ENCODE peak calls at places on chromosomes 1 and 21, in four cellular contexts. One of them, this sample, is unnamed.

GRCh38 chr1:58447047-58447446 is 99.5 kb downstream of the OMA1 start:
- DNase-seq in upper lobe of left lung: no peak
- DNase-seq in ovary: no peak
- DNase-seq in body of pancreas: no peak
- DNase-seq in this sample: no peak

GRCh38 chr1:44108241-44108640 is 10.4 kb upstream of the KLF17 start:
- DNase-seq in upper lobe of left lung: no peak
- DNase-seq in ovary: no peak
- DNase-seq in body of pancreas: no peak
- DNase-seq in this sample: no peak

GRCh38 chr1:8976896-8977295 is 31.2 kb downstream of the CA6 start:
- DNase-seq in upper lobe of left lung: no peak
- DNase-seq in ovary: no peak
- DNase-seq in body of pancreas: no peak
- DNase-seq in this sample: no peak

GRCh38 chr1:52435650-52436049 is 31.2 kb downstream of the PRPF38A start:
- DNase-seq in upper lobe of left lung: no peak
- DNase-seq in ovary: no peak
- DNase-seq in body of pancreas: no peak
- DNase-seq in this sample: no peak

GRCh38 chr1:76433528-76433927 is 359.0 kb downstream of the ST6GALNAC3 start:
- DNase-seq in upper lobe of left lung: no peak
- DNase-seq in ovary: no peak
- DNase-seq in body of pancreas: no peak
- DNase-seq in this sample: no peak

GRCh38 chr1:221575605-221576004 is 166.3 kb downstream of the DUSP10 start:
- DNase-seq in upper lobe of left lung: no peak
- DNase-seq in ovary: no peak
- DNase-seq in body of pancreas: no peak
- DNase-seq in this sample: no peak

GRCh38 chr1:162389021-162389818 is 7.7 kb downstream of the C1orf226 start:
- DNase-seq in upper lobe of left lung: no peak
- DNase-seq in ovary: no peak
- DNase-seq in body of pancreas: no peak
- DNase-seq in this sample: no peak

GRCh38 chr1:231242516-231243198 is 1.6 kb downstream of the GNPAT start:
- DNase-seq in upper lobe of left lung: no peak
- DNase-seq in ovary: no peak
- DNase-seq in body of pancreas: no peak
- DNase-seq in this sample: no peak

GRCh38 chr21:35408401-35408800 is 359.3 kb upstream of the RUNX1 start:
- DNase-seq in upper lobe of left lung: no peak
- DNase-seq in ovary: no peak
- DNase-seq in body of pancreas: no peak
- DNase-seq in this sample: no peak

GRCh38 chr1:232667094-232667780 is 37.3 kb upstream of the SIPA1L2 start:
- DNase-seq in upper lobe of left lung: no peak
- DNase-seq in ovary: no peak
- DNase-seq in body of pancreas: no peak
- DNase-seq in this sample: no peak

GRCh38 chr1:182598296-182598695 is 5.9 kb downstream of the RGS16 start:
- DNase-seq in upper lobe of left lung: no peak
- DNase-seq in ovary: no peak
- DNase-seq in body of pancreas: no peak
- DNase-seq in this sample: no peak

GRCh38 chr1:221837886-221838285 is 96.0 kb upstream of the DUSP10 start:
- DNase-seq in upper lobe of left lung: no peak
- DNase-seq in ovary: no peak
- DNase-seq in body of pancreas: no peak
- DNase-seq in this sample: no peak

GRCh38 chr1:27233677-27234053 is 767 bp upstream of the WDTC1 start:
- DNase-seq in upper lobe of left lung: no peak
- DNase-seq in ovary: peak; percentile 21
- DNase-seq in body of pancreas: no peak
- DNase-seq in this sample: no peak

GRCh38 chr1:201637282-201638076 is 98.6 kb downstream of the NAV1 start:
- DNase-seq in upper lobe of left lung: no peak
- DNase-seq in ovary: no peak
- DNase-seq in body of pancreas: no peak
- DNase-seq in this sample: no peak

GRCh38 chr21:36065497-36066036 is 4.3 kb upstream of the CBR1 start:
- DNase-seq in upper lobe of left lung: no peak
- DNase-seq in ovary: no peak
- DNase-seq in body of pancreas: peak; percentile 57
- DNase-seq in this sample: no peak

GRCh38 chr21:27104749-27105439 is 138.0 kb upstream of the ADAMTS5 start:
- DNase-seq in upper lobe of left lung: no peak
- DNase-seq in ovary: no peak
- DNase-seq in body of pancreas: no peak
- DNase-seq in this sample: no peak

GRCh38 chr1:226308723-226309397 is at the start of gene LIN9:
- DNase-seq in upper lobe of left lung: peak; percentile 91
- DNase-seq in ovary: peak; percentile 90
- DNase-seq in body of pancreas: peak; percentile 88
- DNase-seq in this sample: peak; percentile 85

GRCh38 chr1:166152977-166153376 is 13.8 kb downstream of the FAM78B start:
- DNase-seq in upper lobe of left lung: no peak
- DNase-seq in ovary: no peak
- DNase-seq in body of pancreas: no peak
- DNase-seq in this sample: no peak

GRCh38 chr1:102970496-102971078 is 137.7 kb downstream of the COL11A1 start:
- DNase-seq in upper lobe of left lung: no peak
- DNase-seq in ovary: no peak
- DNase-seq in body of pancreas: peak; percentile 11
- DNase-seq in this sample: peak; percentile 31

GRCh38 chr1:15850450-15851079 is 3.1 kb downstream of the SPEN start:
- DNase-seq in upper lobe of left lung: no peak
- DNase-seq in ovary: no peak
- DNase-seq in body of pancreas: peak; percentile 51
- DNase-seq in this sample: no peak

GRCh38 chr1:173476197-173476663 is 905 bp upstream of the PRDX6 start:
- DNase-seq in upper lobe of left lung: no peak
- DNase-seq in ovary: no peak
- DNase-seq in body of pancreas: no peak
- DNase-seq in this sample: no peak

GRCh38 chr21:16568661-16569060 is 838.9 kb downstream of the USP25 start:
- DNase-seq in upper lobe of left lung: no peak
- DNase-seq in ovary: no peak
- DNase-seq in body of pancreas: no peak
- DNase-seq in this sample: no peak

GRCh38 chr1:81391100-81391828 is 409.5 kb upstream of the ADGRL2 start:
- DNase-seq in upper lobe of left lung: peak; percentile 55
- DNase-seq in ovary: no peak
- DNase-seq in body of pancreas: no peak
- DNase-seq in this sample: no peak

GRCh38 chr21:45302082-45303061 is 14.7 kb upstream of the POFUT2 start:
- DNase-seq in upper lobe of left lung: peak; percentile 45
- DNase-seq in ovary: peak; percentile 85
- DNase-seq in body of pancreas: no peak
- DNase-seq in this sample: no peak

GRCh38 chr1:63547621-63548294 is 24.4 kb downstream of the EFCAB7 start:
- DNase-seq in upper lobe of left lung: no peak
- DNase-seq in ovary: no peak
- DNase-seq in body of pancreas: no peak
- DNase-seq in this sample: no peak

GRCh38 chr1:231929311-231929710 is 302.7 kb downstream of the DISC1 start:
- DNase-seq in upper lobe of left lung: no peak
- DNase-seq in ovary: no peak
- DNase-seq in body of pancreas: no peak
- DNase-seq in this sample: no peak

GRCh38 chr1:62493656-62494055 is 56.8 kb downstream of the USP1 start:
- DNase-seq in upper lobe of left lung: no peak
- DNase-seq in ovary: no peak
- DNase-seq in body of pancreas: no peak
- DNase-seq in this sample: no peak

DNA sequence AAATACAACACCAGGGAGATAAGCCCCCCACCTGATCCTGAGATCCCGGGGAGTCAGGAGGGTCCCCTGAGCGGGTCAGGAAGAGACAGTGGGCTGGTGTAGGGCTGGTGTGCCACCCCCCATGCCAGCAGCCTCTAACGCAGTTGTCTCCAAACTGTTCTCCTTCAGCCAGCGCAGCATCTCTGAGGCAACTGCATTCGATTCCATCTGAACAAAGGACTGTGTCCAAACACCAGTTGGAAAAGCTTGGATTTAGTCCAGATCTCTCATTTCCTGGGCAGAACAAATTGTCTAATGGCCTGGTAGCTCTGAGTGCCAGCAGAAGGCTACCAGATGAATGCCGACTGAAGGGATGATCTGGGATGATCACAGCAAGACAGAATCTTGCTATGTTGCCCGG is 44.1 kb upstream of the EIF4G3 start:
- DNase-seq in upper lobe of left lung: no peak
- DNase-seq in ovary: no peak
- DNase-seq in body of pancreas: no peak
- DNase-seq in this sample: no peak
- H3K27ac ChIP-seq in upper lobe of left lung: no peak overlapping the region
- H3K27ac ChIP-seq in ovary: no peak overlapping the region
- H3K27ac ChIP-seq in body of pancreas: no peak overlapping the region
- H3K27ac ChIP-seq in this sample: no peak overlapping the region

DNA sequence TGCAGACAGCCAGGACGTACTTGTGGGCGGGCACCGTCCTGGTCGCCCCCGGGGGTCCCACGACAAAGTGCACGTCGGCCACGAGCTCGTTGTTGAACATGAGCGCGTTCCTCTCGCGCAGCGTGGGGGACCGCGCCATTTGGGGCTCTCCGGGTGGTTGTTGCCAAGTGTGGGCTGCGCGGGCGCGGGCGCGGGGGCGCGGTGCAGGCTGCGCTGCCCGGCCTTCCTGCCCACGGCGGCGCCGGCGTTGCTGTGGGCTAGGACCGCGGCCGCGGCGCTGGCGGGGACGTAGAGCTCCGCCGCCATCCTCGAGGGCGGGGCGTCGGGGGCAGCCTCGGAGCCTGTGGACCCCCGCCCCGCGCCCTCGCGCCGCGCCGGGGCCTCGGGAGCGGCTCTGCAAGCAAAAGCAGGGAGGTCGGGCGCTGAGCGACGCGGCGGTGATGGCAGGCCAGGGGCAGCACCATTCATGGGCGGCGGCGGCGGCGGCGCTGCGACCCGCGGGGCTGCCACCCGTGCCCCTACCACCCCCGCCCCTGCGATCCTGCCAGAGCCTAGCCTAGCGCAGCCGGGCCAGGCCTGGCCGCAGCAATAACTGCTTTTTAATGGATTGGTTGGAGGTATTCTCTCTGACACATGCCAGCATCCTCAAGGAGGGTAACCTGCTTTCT is 10.4 kb downstream of the CNR2 start:
- DNase-seq in upper lobe of left lung: no peak
- DNase-seq in ovary: no peak
- DNase-seq in body of pancreas: no peak
- DNase-seq in this sample: no peak
- H3K4me3 ChIP-seq in upper lobe of left lung: peak overlapping the region; percentile 51
- H3K4me3 ChIP-seq in ovary: peak overlapping the region; percentile 26
- H3K4me3 ChIP-seq in body of pancreas: no peak overlapping the region
- H3K4me3 ChIP-seq in this sample: peak overlapping the region; percentile 9

DNA sequence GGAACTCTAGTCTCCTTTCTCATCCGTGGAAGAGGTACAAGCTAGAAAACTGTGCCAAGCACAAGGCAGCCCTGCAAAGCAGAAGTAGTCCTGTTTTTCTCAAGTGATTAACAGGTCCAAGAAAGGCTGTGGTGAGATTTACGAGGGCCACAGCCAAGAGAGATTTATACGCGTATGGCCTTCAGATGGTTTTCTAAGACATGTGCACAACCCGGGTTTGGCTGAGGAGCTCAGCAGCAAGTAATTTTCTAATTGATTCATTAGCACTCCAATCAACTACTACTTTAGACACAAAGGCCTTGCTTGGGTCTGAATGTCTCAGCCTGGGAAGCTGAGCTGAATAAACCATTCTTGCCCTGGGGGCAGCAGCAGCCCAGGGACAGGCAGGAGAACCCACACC is 55.8 kb downstream of the SSBP3 start:
- DNase-seq in upper lobe of left lung: no peak
- DNase-seq in ovary: no peak
- DNase-seq in body of pancreas: no peak
- DNase-seq in this sample: no peak
- H3K4me1 ChIP-seq in upper lobe of left lung: peaks cover 4% of the 10 kb centered on the region
- H3K4me1 ChIP-seq in ovary: peaks cover 31% of the 10 kb centered on the region
- H3K4me1 ChIP-seq in body of pancreas: peaks cover 27% of the 10 kb centered on the region
- H3K4me1 ChIP-seq in this sample: peaks cover 11% of the 10 kb centered on the region

GRCh38 chr1:10007161-10007560 is 10.1 kb downstream of the RBP7 start:
- DNase-seq in upper lobe of left lung: no peak
- DNase-seq in ovary: no peak
- DNase-seq in body of pancreas: peak; percentile 69
- DNase-seq in this sample: no peak
- H3K27ac ChIP-seq in upper lobe of left lung: no peak overlapping the region
- H3K27ac ChIP-seq in ovary: no peak overlapping the region
- H3K27ac ChIP-seq in body of pancreas: no peak overlapping the region
- H3K27ac ChIP-seq in this sample: no peak overlapping the region

GRCh38 chr1:206581571-206581981 is 30.7 kb downstream of the EIF2D start:
- DNase-seq in upper lobe of left lung: peak; percentile 82
- DNase-seq in ovary: no peak
- DNase-seq in body of pancreas: no peak
- DNase-seq in this sample: no peak
- H3K4me3 ChIP-seq in upper lobe of left lung: no peak overlapping the region
- H3K4me3 ChIP-seq in ovary: no peak overlapping the region
- H3K4me3 ChIP-seq in body of pancreas: no peak overlapping the region
- H3K4me3 ChIP-seq in this sample: no peak overlapping the region

This sample was measured in iPS DF 6.9.